ENCODE peak calls at places on chromosomes 1 and 21, in four cellular contexts. B is fibroblast of the aortic adventitia, H is psoas muscle, X is PC-3. V is an unnamed sample.

GRCh38 chr1:44254392-44254791 is 41.1 kb downstream of the DMAP1 start:
- DNase-seq in B (no peak), X (no peak), H (no peak), V (no peak)

GRCh38 chr1:113875714-113876113 is 4.2 kb upstream of the PTPN22 start:
- DNase-seq in B (no peak), X (no peak), H (no peak), V (no peak)

GRCh38 chr1:169511339-169512028 is 25.7 kb upstream of the SLC19A2 start:
- DNase-seq in H (no peak), X (peak), B (peak), V (peak)

GRCh38 chr1:211965108-211965805 is 70.1 kb downstream of the INTS7 start:
- DNase-seq in B (no peak), H (no peak), X (no peak), V (no peak)

GRCh38 chr21:29304577-29304976 is 5.9 kb downstream of the BACH1 start:
- DNase-seq in H (no peak), B (no peak), X (no peak), V (no peak)

GRCh38 chr1:29789221-29789909 is 553.0 kb downstream of the PTPRU start:
- DNase-seq in B (no peak), H (no peak), X (peak), V (no peak)

GRCh38 chr1:203311368-203312301 is 6.3 kb downstream of the BTG2 start:
- DNase-seq in X (no peak), B (no peak), H (no peak), V (peak)

GRCh38 chr1:167225920-167226319 is 5.2 kb downstream of the POU2F1 start:
- DNase-seq in H (no peak), X (no peak), B (no peak), V (no peak)

GRCh38 chr21:42092805-42093590 is 21.9 kb downstream of the UMODL1 start:
- DNase-seq in X (no peak), B (no peak), H (no peak), V (no peak)

GRCh38 chr1:27668808-27669723 is 2.9 kb downstream of the IFI6 start:
- DNase-seq in B (peak), X (peak), H (peak), V (peak)

GRCh38 chr1:17119076-17119743 is at the start of gene PADI2:
- DNase-seq in B (peak), X (peak), H (peak), V (peak)

GRCh38 chr1:239593527-239593926 is 207.2 kb downstream of the CHRM3 start:
- DNase-seq in B (no peak), X (no peak), H (no peak), V (no peak)

GRCh38 chr1:212595787-212596714 is 12.5 kb upstream of the ATF3 start:
- DNase-seq in H (no peak), X (peak), B (peak), V (no peak)

GRCh38 chr1:172119184-172119583 is 277.9 kb downstream of the DNM3 start:
- DNase-seq in B (no peak), H (no peak), X (no peak), V (no peak)

GRCh38 chr1:172121071-172121717 is 279.9 kb downstream of the DNM3 start:
- DNase-seq in B (no peak), X (no peak), H (no peak), V (no peak)

GRCh38 chr1:172118618-172119017 is 277.3 kb downstream of the DNM3 start:
- DNase-seq in B (no peak), H (no peak), X (no peak), V (no peak)

GRCh38 chr1:172122381-172122780 is 281.1 kb downstream of the DNM3 start:
- DNase-seq in X (no peak), B (no peak), H (no peak), V (no peak)

DNA sequence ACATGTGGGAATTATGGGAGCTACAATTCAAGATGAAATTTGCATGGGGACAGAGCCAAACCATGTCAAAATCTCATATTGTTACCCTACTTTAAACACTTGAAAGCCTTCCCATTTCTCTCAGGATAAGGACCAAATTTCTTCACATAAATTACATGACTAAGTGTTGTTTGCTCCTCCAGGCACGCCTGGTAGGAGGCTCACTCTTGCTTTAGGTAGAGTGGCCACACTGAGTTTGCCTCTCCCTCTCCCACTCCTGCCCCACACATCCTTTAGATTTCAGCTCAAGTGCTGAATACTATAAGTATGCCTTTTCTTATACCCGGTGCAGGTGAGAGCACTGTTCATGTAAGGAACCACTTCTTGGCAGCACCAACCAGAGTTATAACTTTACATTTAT is 279.1 kb downstream of the DNM3 start:
- DNase-seq in H (no peak), X (no peak), B (peak), V (no peak)
- H3K4me3 ChIP-seq in H (no peak), X (no peak), B (no peak), V (no peak)

GRCh38 chr1:78325293-78325692 is 165.5 kb upstream of the PTGFR start:
- DNase-seq in X (no peak), H (no peak), B (no peak), V (no peak)

GRCh38 chr1:78318011-78318410 is 172.8 kb upstream of the PTGFR start:
- DNase-seq in H (no peak), X (no peak), B (peak), V (no peak)

GRCh38 chr1:78319603-78320002 is 171.2 kb upstream of the PTGFR start:
- DNase-seq in H (no peak), B (no peak), X (no peak), V (no peak)

GRCh38 chr1:78323311-78323710 is 167.5 kb upstream of the PTGFR start:
- DNase-seq in X (peak), H (no peak), B (no peak), V (no peak)
- H3K4me3 ChIP-seq in X (no peak), H (no peak), B (no peak), V (no peak)

DNA sequence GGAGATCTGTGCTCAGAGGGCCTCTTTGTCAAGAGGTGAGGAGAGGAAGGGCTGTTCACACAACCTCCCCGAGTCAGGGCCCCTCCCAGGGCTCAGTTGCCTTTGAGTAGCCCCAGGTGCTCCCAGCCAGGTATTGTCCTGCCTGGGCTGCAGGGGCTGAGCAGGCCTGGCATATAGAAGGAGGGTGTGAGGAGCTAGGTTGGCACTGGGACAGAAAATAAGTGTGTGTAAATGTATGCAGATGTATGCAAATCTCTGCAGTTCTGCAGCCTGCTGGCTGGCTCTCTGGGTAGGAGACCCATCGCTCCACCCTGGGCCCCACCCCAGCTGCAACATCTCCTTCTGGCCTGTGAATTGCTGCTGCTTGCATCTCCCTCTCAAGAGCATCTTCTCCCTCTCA is 52.4 kb downstream of the NAV1 start:
- DNase-seq in H (no peak), X (no peak), B (no peak), V (no peak)
- H3K4me3 ChIP-seq in H (no peak), X (no peak), B (no peak), V (no peak)

GRCh38 chr1:181092056-181092455 is 3.6 kb downstream of the IER5 start:
- DNase-seq in X (no peak), H (no peak), B (no peak), V (no peak)
- H3K4me3 ChIP-seq in X (peak), H (peak), B (no peak), V (no peak)

GRCh38 chr1:184069675-184070074 is 18.1 kb downstream of the TSEN15 start:
- DNase-seq in X (no peak), H (no peak), B (no peak), V (no peak)

GRCh38 chr1:184078564-184079107 is 27.1 kb downstream of the TSEN15 start:
- DNase-seq in H (no peak), B (no peak), X (no peak), V (no peak)

GRCh38 chr1:184074383-184074782 is 22.9 kb downstream of the TSEN15 start:
- DNase-seq in X (no peak), B (no peak), H (no peak), V (no peak)

DNA sequence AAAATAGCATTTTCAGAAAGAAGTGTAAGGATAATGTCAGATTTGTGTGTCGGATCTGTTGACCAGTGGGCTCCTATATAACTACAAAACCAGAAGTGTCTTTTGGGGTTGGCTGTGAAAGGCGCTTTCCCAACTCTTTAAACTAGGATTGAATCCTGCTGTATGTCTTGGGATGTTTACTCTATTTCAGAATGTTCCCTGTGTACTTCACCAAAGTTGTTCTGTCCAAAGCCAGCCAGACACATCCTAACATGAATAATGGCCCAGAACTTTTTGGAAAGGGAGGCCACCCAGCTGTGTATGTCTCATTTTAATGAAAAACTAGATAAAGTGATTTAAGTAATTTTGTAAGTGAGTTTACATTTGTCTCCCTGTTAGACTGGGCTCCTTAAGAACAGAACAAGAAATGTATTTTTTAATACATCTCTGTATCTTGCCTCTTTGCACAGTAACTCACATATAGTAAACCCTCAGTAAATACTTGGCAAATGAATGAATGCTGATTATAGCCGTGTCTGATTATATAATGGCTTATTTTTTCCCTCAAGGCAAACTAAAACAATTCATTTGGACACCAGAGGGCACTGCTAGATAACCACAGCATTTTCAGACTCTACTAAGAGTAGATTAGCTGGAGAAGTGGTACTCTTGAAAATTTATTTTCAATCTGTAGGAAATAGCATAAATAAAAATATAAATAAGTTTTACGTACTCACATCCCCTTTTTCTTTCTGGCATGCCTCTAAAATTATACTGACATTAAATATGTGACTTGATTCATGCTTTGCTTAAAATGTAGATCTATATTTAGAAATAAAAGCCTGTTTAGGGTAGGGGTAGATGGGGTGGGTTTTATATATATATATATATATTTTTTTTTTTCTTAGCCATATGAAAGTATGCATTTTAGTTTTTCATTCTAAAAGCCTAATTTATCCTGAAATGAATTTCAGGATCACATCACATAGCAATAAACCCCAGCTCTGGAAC is 23.8 kb downstream of the TSEN15 start:
- DNase-seq in X (peak), H (no peak), B (peak), V (no peak)
- H3K4me3 ChIP-seq in X (no peak), H (no peak), B (no peak), V (no peak)

GRCh38 chr1:190475394-190476250 is 2.0 kb downstream of the BRINP3 start:
- DNase-seq in B (peak), X (no peak), H (no peak), V (no peak)

GRCh38 chr1:190479537-190479936 is 1.9 kb upstream of the BRINP3 start:
- DNase-seq in B (no peak), H (no peak), X (no peak), V (no peak)

GRCh38 chr1:190477687-190478192 is at the start of gene BRINP3:
- DNase-seq in B (peak), H (no peak), X (no peak), V (no peak)

GRCh38 chr1:190479028-190479427 is 1.4 kb upstream of the BRINP3 start:
- DNase-seq in X (no peak), H (no peak), B (peak), V (no peak)

DNA sequence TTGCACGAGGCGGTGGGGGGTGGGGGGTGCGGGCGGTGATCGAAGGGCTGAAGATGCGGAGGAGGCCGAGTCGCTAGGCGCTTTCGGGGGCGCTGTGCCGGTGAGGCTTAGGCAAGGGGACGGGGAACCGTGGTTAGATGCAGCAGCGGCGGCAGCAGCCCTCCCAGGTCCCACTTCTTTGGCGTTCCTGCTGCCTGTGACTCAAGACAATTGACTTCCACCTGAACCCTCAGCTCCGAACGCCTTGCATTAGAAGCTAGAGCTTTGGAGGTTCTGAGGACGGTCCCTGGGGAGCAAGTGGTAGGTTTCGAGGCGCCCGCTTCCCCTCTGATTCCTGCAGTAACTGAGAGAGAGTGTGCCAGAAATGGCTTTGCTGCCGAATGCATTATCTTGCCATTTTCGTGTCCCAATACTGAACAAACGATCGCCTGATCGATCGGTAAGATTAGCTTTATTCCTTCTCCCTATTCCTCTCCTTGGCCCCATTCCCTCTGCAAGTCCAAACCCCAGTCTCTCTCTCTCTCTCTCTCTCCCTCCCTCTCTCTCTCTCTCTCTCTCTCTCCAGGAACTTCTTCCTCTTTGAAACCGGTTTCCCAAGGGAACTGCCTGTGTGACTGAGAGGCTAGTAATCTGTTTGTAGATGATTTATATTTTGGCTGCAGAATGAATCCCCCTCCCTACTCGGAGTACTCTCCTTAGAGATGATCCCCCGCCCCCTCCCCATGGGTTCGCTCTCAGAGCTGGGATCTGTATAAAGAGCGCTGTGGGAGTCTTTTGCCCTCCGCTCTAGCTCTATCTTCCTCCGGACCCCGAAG is 736 bp upstream of the BRINP3 start:
- DNase-seq in B (peak), X (peak), H (no peak), V (no peak)
- H3K4me3 ChIP-seq in B (peak), X (peak), H (peak), V (peak)

GRCh38 chr1:58391514-58391913 is 155.0 kb downstream of the OMA1 start:
- DNase-seq in X (no peak), B (no peak), H (no peak), V (no peak)
- H3K4me3 ChIP-seq in X (no peak), B (no peak), H (no peak), V (no peak)

V was measured in tibial artery.